ENCODE peak calls at places on chromosome 5, in ten cellular contexts. Y, L, D, S, P, A, I, U, V and G are unnamed samples. For H3K27me3, H3K4me1 and H3K36me3, the result is how much of the 10 kb centered on the place peaks cover.

GRCh38 chr5:156479864-156480263 is 152.9 kb downstream of the SGCD start:
- DNase-seq in Y (no peak), L (no peak), D (no peak), S (peak), P (no peak), A (no peak), I (no peak), U (peak), V (no peak), G (no peak)

GRCh38 chr5:132456553-132457361 is 33.8 kb downstream of the IRF1 start:
- DNase-seq in Y (peak), L (no peak), D (peak), S (no peak), P (peak), A (peak), I (peak), U (no peak), V (no peak), G (no peak)

GRCh38 chr5:17448877-17449276 is 49.2 kb upstream of the TAF11L2 start:
- DNase-seq in Y (no peak), L (no peak), D (no peak), S (no peak), P (no peak), A (no peak), I (no peak), U (no peak), V (peak), G (no peak)

GRCh38 chr5:127705120-127705892 is 2.1 kb downstream of the CCDC192 start:
- DNase-seq in Y (peak), L (peak), D (peak), S (no peak), P (no peak), A (no peak), I (no peak), U (peak), V (peak), G (peak)

GRCh38 chr5:123813937-123814624 is 302.1 kb downstream of the CSNK1G3 start:
- DNase-seq in Y (peak), L (no peak), D (no peak), S (no peak), P (no peak), A (no peak), I (no peak), U (peak), V (peak), G (no peak)

GRCh38 chr5:76402251-76402879 is 720 bp upstream of the IQGAP2 start:
- DNase-seq in Y (no peak), L (peak), D (peak), S (peak), P (peak), A (peak), I (peak), U (peak), V (no peak), G (peak)

GRCh38 chr5:128099944-128100343 is 16.4 kb downstream of the SLC12A2 start:
- DNase-seq in Y (peak), L (no peak), D (no peak), S (no peak), P (no peak), A (no peak), I (no peak), U (no peak), V (no peak), G (peak)

GRCh38 chr5:677131-678101 is 15.7 kb downstream of the TPPP start:
- DNase-seq in Y (no peak), L (no peak), D (no peak), S (peak), P (no peak), A (no peak), I (no peak), U (no peak), V (no peak), G (no peak)

GRCh38 chr5:119339965-119340364 is 15.9 kb upstream of the TNFAIP8 start:
- DNase-seq in Y (no peak), L (peak), D (peak), S (no peak), P (no peak), A (no peak), I (no peak), U (no peak), V (no peak), G (no peak)

GRCh38 chr5:132876020-132876759 is 2.7 kb downstream of the LEAP2 start:
- DNase-seq in Y (no peak), L (no peak), D (no peak), S (no peak), P (no peak), A (no peak), I (no peak), U (no peak), V (no peak), G (no peak)

GRCh38 chr5:133423618-133424282 is 188.6 kb downstream of the FSTL4 start:
- DNase-seq in Y (peak), L (peak), D (peak), S (peak), P (peak), A (peak), I (no peak), U (peak), V (peak), G (peak)

GRCh38 chr5:171340042-171340441 is 31.0 kb downstream of the TLX3 start:
- DNase-seq in Y (no peak), L (no peak), D (no peak), S (no peak), P (no peak), A (no peak), I (no peak), U (no peak), V (no peak), G (no peak)

GRCh38 chr5:9082996-9083395 is 462.9 kb downstream of the SEMA5A start:
- DNase-seq in Y (no peak), L (no peak), D (no peak), S (no peak), P (no peak), A (no peak), I (no peak), U (no peak), V (no peak), G (no peak)

GRCh38 chr5:55236800-55237199 is 3.4 kb upstream of the CCNO start:
- DNase-seq in Y (no peak), L (no peak), D (no peak), S (no peak), P (no peak), A (no peak), I (no peak), U (no peak), V (no peak), G (no peak)

GRCh38 chr5:144194148-144194547 is 23.5 kb downstream of the KCTD16 start:
- DNase-seq in Y (no peak), L (no peak), D (no peak), S (no peak), P (no peak), A (no peak), I (no peak), U (peak), V (no peak), G (no peak)

GRCh38 chr5:1793966-1794895 is 5.4 kb downstream of the MRPL36 start:
- DNase-seq in Y (peak), L (no peak), D (peak), S (no peak), P (no peak), A (peak), I (no peak), U (no peak), V (peak), G (no peak)

GRCh38 chr5:1975406-1975715 is 92.6 kb upstream of the IRX4 start:
- DNase-seq in Y (no peak), L (no peak), D (no peak), S (no peak), P (no peak), A (peak), I (peak), U (no peak), V (peak), G (no peak)

GRCh38 chr5:176389114-176389768 is 690 bp downstream of the HIGD2A start:
- DNase-seq in Y (no peak), L (no peak), D (no peak), S (no peak), P (no peak), A (no peak), I (no peak), U (no peak), V (no peak), G (no peak)

GRCh38 chr5:64794053-64794770 is 25.5 kb downstream of the CWC27 start:
- DNase-seq in Y (no peak), L (no peak), D (no peak), S (no peak), P (no peak), A (no peak), I (no peak), U (no peak), V (no peak), G (no peak)

GRCh38 chr5:139451176-139451575 is 11.4 kb downstream of the ECSCR start:
- DNase-seq in Y (no peak), L (no peak), D (no peak), S (no peak), P (no peak), A (no peak), I (no peak), U (no peak), V (no peak), G (no peak)

GRCh38 chr5:170270670-170271069 is 26.9 kb downstream of the LCP2 start:
- DNase-seq in Y (no peak), L (no peak), D (no peak), S (no peak), P (no peak), A (no peak), I (no peak), U (no peak), V (no peak), G (no peak)

GRCh38 chr5:68730220-68731010 is 363.4 kb upstream of the SLC30A5 start:
- DNase-seq in Y (peak), L (peak), D (no peak), S (no peak), P (no peak), A (no peak), I (peak), U (peak), V (peak), G (no peak)

GRCh38 chr5:122723606-122724352 is 51.1 kb upstream of the SNX2 start:
- DNase-seq in Y (peak), L (no peak), D (no peak), S (no peak), P (no peak), A (no peak), I (no peak), U (peak), V (peak), G (no peak)

GRCh38 chr5:134656690-134657089 is 8.1 kb downstream of the SEC24A start:
- DNase-seq in Y (no peak), L (no peak), D (no peak), S (no peak), P (no peak), A (no peak), I (no peak), U (peak), V (no peak), G (no peak)

DNA sequence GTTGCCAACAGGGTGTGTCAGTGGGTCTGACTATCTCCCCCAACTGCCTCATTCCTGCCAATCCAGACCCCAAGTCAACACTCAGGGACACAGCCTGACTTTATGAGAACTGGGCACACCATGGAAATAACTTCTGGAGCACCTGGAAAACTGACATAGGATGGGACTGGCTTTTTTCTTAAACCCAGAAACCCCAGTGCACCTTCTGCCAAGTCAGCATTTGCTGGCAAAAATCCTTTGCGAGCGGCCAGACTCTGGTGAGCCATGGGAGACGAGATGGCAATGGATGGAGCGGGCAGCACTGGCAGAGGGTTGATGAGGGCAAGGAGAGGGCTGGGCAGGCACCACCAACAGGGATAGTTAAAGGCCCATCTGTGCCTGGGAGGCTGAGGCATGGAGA is 114.4 kb upstream of the OSMR start:
- DNase-seq in Y (no peak), L (no peak), D (no peak), S (no peak), P (no peak), A (no peak), I (no peak), U (no peak), V (no peak), G (no peak)
- H3K27me3 ChIP-seq in Y (under half), L (under half), D (under half), S (under half), P (under half), A (under half), I (under half), U (under half), V (under half), G (under half)

DNA sequence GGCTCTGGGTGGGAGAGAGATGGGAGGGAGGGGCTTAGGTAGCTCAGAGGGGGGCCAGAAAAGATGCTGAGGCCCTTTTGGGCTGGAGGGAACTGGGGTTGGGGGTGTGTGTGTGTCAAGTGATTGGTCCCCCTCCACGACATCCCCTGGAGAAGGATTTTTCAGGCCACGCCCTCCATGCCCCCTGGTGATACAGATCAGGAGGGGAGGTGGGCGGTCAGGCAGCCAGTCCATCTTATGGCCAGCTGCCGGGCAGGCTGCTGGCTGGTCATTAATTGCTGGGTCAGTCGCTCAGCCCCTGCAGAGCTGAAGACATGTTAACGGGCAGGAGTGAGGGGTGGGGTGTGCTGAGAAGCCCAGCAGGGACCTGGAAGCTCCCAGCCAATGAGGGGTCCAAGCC is 19.4 kb downstream of the PDGFRB start:
- DNase-seq in Y (no peak), L (no peak), D (no peak), S (no peak), P (no peak), A (no peak), I (no peak), U (no peak), V (no peak), G (no peak)
- H3K4me1 ChIP-seq in Y (half or more), L (under half), D (under half), S (under half), P (under half), A (under half), I (under half), U (under half), V (under half), G (under half)

GRCh38 chr5:111739423-111739822 is 17.6 kb downstream of the NREP start:
- DNase-seq in Y (no peak), L (no peak), D (no peak), S (no peak), P (no peak), A (no peak), I (no peak), U (no peak), V (no peak), G (no peak)
- H3K36me3 ChIP-seq in Y (under half), L (under half), D (under half), S (under half), P (under half), A (under half), I (under half), U (under half), V (under half), G (under half)

DNA sequence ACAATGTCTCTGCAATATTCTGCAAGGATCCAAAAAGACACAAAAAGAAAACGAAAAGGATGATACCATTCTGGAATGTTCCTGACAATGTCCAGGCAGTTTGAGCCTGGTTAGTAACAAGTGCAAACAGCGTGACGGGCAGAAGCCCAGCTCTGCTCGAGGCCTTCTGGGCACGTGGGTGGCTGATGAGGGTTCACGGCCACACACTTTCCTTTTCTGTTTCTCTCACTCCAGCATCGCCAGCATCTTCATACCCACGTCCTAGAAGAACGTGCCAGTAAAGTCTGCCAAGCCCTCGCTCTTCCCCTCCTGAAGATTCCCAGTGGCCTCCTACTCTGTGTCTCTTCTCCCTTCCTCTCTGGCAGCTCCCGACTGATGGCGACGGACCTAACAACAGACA is 36.7 kb downstream of the COL23A1 start:
- DNase-seq in Y (no peak), L (no peak), D (no peak), S (no peak), P (no peak), A (no peak), I (no peak), U (no peak), V (no peak), G (no peak)
- H3K27me3 ChIP-seq in Y (under half), L (under half), D (under half), S (under half), P (under half), A (under half), I (under half), U (under half), V (under half), G (under half)

DNA sequence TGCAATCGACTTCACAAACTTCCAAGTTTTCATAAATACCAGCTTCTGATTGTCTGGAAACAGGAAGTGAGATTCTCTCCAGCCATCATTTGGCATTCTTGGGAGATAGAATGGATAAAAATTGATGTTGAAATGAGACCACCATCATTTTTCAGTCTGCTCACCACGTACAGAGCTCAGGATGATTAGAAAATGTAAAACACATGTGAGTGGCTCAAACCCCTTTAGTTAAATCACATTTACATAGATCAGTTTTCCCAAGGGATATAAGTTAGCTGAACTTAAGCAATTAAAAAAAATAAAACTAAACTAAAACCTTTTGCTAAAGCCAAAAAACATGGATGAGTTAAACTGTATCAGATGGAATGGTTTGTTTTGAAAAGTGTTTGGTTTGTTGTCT is 37.1 kb upstream of the GDNF start:
- DNase-seq in Y (no peak), L (no peak), D (no peak), S (no peak), P (no peak), A (no peak), I (no peak), U (no peak), V (no peak), G (no peak)
- H3K4me1 ChIP-seq in Y (under half), L (under half), D (under half), S (under half), P (under half), A (under half), I (under half), U (under half), V (under half), G (under half)